ENCODE peak calls at places on chromosomes 3 and 15, in eight cellular contexts. One of them, this sample, is unnamed.

GRCh38 chr3:194395767-194396527 is 3.1 kb downstream of the GP5 start:
- DNase-seq in heart left ventricle: peak; percentile 33
- DNase-seq in OCI-LY7: no peak
- DNase-seq in cardiac muscle cell: peak; percentile 41
- DNase-seq in PC-3: no peak
- DNase-seq in IMR-90: peak; percentile 61
- DNase-seq in hepatocyte: peak; percentile 64
- DNase-seq in pancreas: no peak
- DNase-seq in this sample: peak; percentile 56

GRCh38 chr3:156676467-156677119 is 2.2 kb downstream of the TIPARP start:
- DNase-seq in IMR-90: peak; percentile 50
- DNase-seq in cardiac muscle cell: no peak
- DNase-seq in OCI-LY7: peak; percentile 24
- DNase-seq in hepatocyte: no peak
- DNase-seq in PC-3: peak; percentile 43
- DNase-seq in heart left ventricle: no peak
- DNase-seq in pancreas: no peak
- DNase-seq in this sample: no peak

GRCh38 chr3:148598619-148599018 is 99.1 kb upstream of the AGTR1 start:
- DNase-seq in heart left ventricle: no peak
- DNase-seq in pancreas: no peak
- DNase-seq in OCI-LY7: no peak
- DNase-seq in PC-3: no peak
- DNase-seq in hepatocyte: no peak
- DNase-seq in cardiac muscle cell: no peak
- DNase-seq in IMR-90: peak; percentile 18
- DNase-seq in this sample: no peak

GRCh38 chr3:53493618-53493996 is 804 bp upstream of the CACNA1D start:
- DNase-seq in OCI-LY7: no peak
- DNase-seq in pancreas: no peak
- DNase-seq in hepatocyte: no peak
- DNase-seq in cardiac muscle cell: peak; percentile 27
- DNase-seq in PC-3: no peak
- DNase-seq in IMR-90: no peak
- DNase-seq in heart left ventricle: no peak
- DNase-seq in this sample: no peak

GRCh38 chr3:39327746-39328349 is 1.7 kb upstream of the CCR8 start:
- DNase-seq in cardiac muscle cell: no peak
- DNase-seq in IMR-90: no peak
- DNase-seq in hepatocyte: no peak
- DNase-seq in OCI-LY7: no peak
- DNase-seq in PC-3: no peak
- DNase-seq in pancreas: no peak
- DNase-seq in heart left ventricle: no peak
- DNase-seq in this sample: no peak

GRCh38 chr3:14452676-14453367 is 50.4 kb downstream of the SLC6A6 start:
- DNase-seq in pancreas: peak; percentile 78
- DNase-seq in hepatocyte: peak; percentile 81
- DNase-seq in OCI-LY7: no peak
- DNase-seq in cardiac muscle cell: no peak
- DNase-seq in IMR-90: peak; percentile 98
- DNase-seq in PC-3: peak; percentile 92
- DNase-seq in heart left ventricle: peak; percentile 93
- DNase-seq in this sample: no peak

GRCh38 chr3:195259146-195259563 is 11.8 kb downstream of the XXYLT1 start:
- DNase-seq in hepatocyte: no peak
- DNase-seq in cardiac muscle cell: peak; percentile 40
- DNase-seq in IMR-90: peak; percentile 32
- DNase-seq in heart left ventricle: no peak
- DNase-seq in OCI-LY7: no peak
- DNase-seq in PC-3: peak; percentile 30
- DNase-seq in pancreas: no peak
- DNase-seq in this sample: no peak

GRCh38 chr3:184582998-184583344 is 21.4 kb downstream of the EPHB3 start:
- DNase-seq in pancreas: no peak
- DNase-seq in PC-3: no peak
- DNase-seq in hepatocyte: no peak
- DNase-seq in IMR-90: no peak
- DNase-seq in heart left ventricle: no peak
- DNase-seq in OCI-LY7: no peak
- DNase-seq in cardiac muscle cell: no peak
- DNase-seq in this sample: peak; percentile 59

GRCh38 chr15:31237042-31237324 is 89.7 kb upstream of the KLF13 start:
- DNase-seq in hepatocyte: no peak
- DNase-seq in pancreas: peak; percentile 29
- DNase-seq in IMR-90: no peak
- DNase-seq in heart left ventricle: no peak
- DNase-seq in cardiac muscle cell: no peak
- DNase-seq in OCI-LY7: peak; percentile 51
- DNase-seq in PC-3: no peak
- DNase-seq in this sample: no peak

GRCh38 chr15:31236184-31237041 is 90.2 kb upstream of the KLF13 start:
- DNase-seq in cardiac muscle cell: peak; percentile 18
- DNase-seq in heart left ventricle: peak; percentile 83
- DNase-seq in PC-3: peak; percentile 54
- DNase-seq in pancreas: peak; percentile 64
- DNase-seq in OCI-LY7: peak; percentile 80
- DNase-seq in hepatocyte: peak; percentile 84
- DNase-seq in IMR-90: peak; percentile 94
- DNase-seq in this sample: no peak

GRCh38 chr15:31238369-31238768 is 88.3 kb upstream of the KLF13 start:
- DNase-seq in cardiac muscle cell: no peak
- DNase-seq in OCI-LY7: no peak
- DNase-seq in hepatocyte: no peak
- DNase-seq in PC-3: no peak
- DNase-seq in IMR-90: no peak
- DNase-seq in pancreas: no peak
- DNase-seq in heart left ventricle: no peak
- DNase-seq in this sample: no peak

GRCh38 chr15:31234815-31235214 is 91.8 kb upstream of the KLF13 start:
- DNase-seq in hepatocyte: no peak
- DNase-seq in IMR-90: no peak
- DNase-seq in pancreas: peak; percentile 16
- DNase-seq in PC-3: no peak
- DNase-seq in heart left ventricle: no peak
- DNase-seq in OCI-LY7: no peak
- DNase-seq in cardiac muscle cell: no peak
- DNase-seq in this sample: no peak

DNA sequence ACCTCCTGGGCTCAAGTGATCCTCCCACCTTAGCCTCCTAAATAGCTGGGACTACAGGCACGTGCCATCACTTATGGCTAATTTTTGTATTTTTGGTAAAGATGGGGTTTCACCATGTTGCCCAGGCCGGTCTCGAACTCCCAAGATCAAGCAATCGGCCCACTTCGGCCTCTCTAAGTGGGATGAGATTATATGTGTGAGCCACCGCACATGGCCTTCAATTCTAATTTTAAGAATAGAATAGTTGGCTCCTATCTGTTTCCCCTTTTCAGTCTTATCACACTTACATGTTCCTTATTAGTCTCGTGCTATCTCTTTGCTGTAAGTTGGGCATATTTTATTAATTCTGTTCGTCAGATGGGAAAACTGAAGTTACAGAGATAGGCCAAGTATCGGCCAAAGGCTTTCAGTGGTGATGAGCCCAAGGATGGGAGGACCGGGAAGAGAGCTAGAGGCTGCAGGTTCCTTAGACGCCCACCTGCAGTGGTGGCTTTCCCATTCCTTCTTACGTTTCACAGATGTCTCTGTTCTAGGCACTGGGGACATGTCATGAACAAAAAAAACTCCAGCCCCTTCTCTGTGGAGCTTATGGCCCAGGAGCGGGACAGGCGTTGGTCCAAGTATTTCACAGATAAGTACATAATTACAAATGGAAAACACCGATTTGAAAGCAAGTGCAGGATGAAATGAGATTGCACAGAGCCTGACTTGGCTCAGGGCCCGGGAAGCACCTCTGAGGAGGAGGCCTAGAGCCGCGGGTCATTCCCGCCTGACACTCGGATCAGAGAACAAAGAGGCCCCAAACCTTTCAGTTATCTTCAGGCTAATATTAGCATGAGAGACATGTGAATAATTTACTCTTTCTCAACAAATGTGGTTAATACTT is 91.1 kb upstream of the KLF13 start:
- DNase-seq in PC-3: no peak
- DNase-seq in pancreas: peak; percentile 70
- DNase-seq in IMR-90: no peak
- DNase-seq in heart left ventricle: peak; percentile 78
- DNase-seq in cardiac muscle cell: peak; percentile 84
- DNase-seq in OCI-LY7: peak; percentile 45
- DNase-seq in hepatocyte: peak; percentile 72
- DNase-seq in this sample: no peak
- H3K4me1 ChIP-seq in PC-3: no peaks in the 10 kb centered on the region
- H3K4me1 ChIP-seq in pancreas: no peaks in the 10 kb centered on the region
- H3K4me1 ChIP-seq in IMR-90: peaks cover 12% of the 10 kb centered on the region
- H3K4me1 ChIP-seq in heart left ventricle: peaks cover 32% of the 10 kb centered on the region
- H3K4me1 ChIP-seq in cardiac muscle cell: peaks cover 22% of the 10 kb centered on the region
- H3K4me1 ChIP-seq in OCI-LY7: peaks cover 91% of the 10 kb centered on the region
- H3K4me1 ChIP-seq in hepatocyte: peaks cover 6% of the 10 kb centered on the region
- H3K4me1 ChIP-seq in this sample: peaks cover 6% of the 10 kb centered on the region

GRCh38 chr3:26099692-26100091 is 309.8 kb downstream of the OXSM start:
- DNase-seq in OCI-LY7: no peak
- DNase-seq in heart left ventricle: peak; percentile 30
- DNase-seq in cardiac muscle cell: peak; percentile 28
- DNase-seq in hepatocyte: peak; percentile 5
- DNase-seq in PC-3: no peak
- DNase-seq in IMR-90: no peak
- DNase-seq in pancreas: no peak
- DNase-seq in this sample: no peak
- H3K4me1 ChIP-seq in OCI-LY7: peaks cover 5% of the 10 kb centered on the region
- H3K4me1 ChIP-seq in heart left ventricle: peaks cover 31% of the 10 kb centered on the region
- H3K4me1 ChIP-seq in cardiac muscle cell: peaks cover 17% of the 10 kb centered on the region
- H3K4me1 ChIP-seq in hepatocyte: peaks cover 3% of the 10 kb centered on the region
- H3K4me1 ChIP-seq in PC-3: no peaks in the 10 kb centered on the region
- H3K4me1 ChIP-seq in IMR-90: no peaks in the 10 kb centered on the region
- H3K4me1 ChIP-seq in pancreas: no peaks in the 10 kb centered on the region
- H3K4me1 ChIP-seq in this sample: peaks cover 1% of the 10 kb centered on the region

GRCh38 chr15:63047792-63048114 is 5.2 kb downstream of the TPM1 start:
- DNase-seq in heart left ventricle: no peak
- DNase-seq in PC-3: no peak
- DNase-seq in OCI-LY7: no peak
- DNase-seq in hepatocyte: no peak
- DNase-seq in cardiac muscle cell: no peak
- DNase-seq in pancreas: no peak
- DNase-seq in IMR-90: no peak
- DNase-seq in this sample: no peak

GRCh38 chr15:63045438-63046278 is 3.1 kb downstream of the TPM1 start:
- DNase-seq in pancreas: no peak
- DNase-seq in PC-3: no peak
- DNase-seq in hepatocyte: no peak
- DNase-seq in IMR-90: no peak
- DNase-seq in heart left ventricle: no peak
- DNase-seq in OCI-LY7: no peak
- DNase-seq in cardiac muscle cell: no peak
- DNase-seq in this sample: no peak

GRCh38 chr15:63048986-63049665 is 6.6 kb downstream of the TPM1 start:
- DNase-seq in PC-3: peak; percentile 78
- DNase-seq in cardiac muscle cell: peak; percentile 85
- DNase-seq in OCI-LY7: peak; percentile 41
- DNase-seq in hepatocyte: peak; percentile 70
- DNase-seq in IMR-90: peak; percentile 66
- DNase-seq in heart left ventricle: peak; percentile 63
- DNase-seq in pancreas: peak; percentile 75
- DNase-seq in this sample: peak; percentile 65

GRCh38 chr15:63048115-63048985 is 5.8 kb downstream of the TPM1 start:
- DNase-seq in heart left ventricle: peak; percentile 91
- DNase-seq in pancreas: peak; percentile 95
- DNase-seq in IMR-90: peak; percentile 92
- DNase-seq in hepatocyte: peak; percentile 98
- DNase-seq in cardiac muscle cell: peak; percentile 95
- DNase-seq in OCI-LY7: peak; percentile 88
- DNase-seq in PC-3: peak; percentile 85
- DNase-seq in this sample: peak; percentile 97

DNA sequence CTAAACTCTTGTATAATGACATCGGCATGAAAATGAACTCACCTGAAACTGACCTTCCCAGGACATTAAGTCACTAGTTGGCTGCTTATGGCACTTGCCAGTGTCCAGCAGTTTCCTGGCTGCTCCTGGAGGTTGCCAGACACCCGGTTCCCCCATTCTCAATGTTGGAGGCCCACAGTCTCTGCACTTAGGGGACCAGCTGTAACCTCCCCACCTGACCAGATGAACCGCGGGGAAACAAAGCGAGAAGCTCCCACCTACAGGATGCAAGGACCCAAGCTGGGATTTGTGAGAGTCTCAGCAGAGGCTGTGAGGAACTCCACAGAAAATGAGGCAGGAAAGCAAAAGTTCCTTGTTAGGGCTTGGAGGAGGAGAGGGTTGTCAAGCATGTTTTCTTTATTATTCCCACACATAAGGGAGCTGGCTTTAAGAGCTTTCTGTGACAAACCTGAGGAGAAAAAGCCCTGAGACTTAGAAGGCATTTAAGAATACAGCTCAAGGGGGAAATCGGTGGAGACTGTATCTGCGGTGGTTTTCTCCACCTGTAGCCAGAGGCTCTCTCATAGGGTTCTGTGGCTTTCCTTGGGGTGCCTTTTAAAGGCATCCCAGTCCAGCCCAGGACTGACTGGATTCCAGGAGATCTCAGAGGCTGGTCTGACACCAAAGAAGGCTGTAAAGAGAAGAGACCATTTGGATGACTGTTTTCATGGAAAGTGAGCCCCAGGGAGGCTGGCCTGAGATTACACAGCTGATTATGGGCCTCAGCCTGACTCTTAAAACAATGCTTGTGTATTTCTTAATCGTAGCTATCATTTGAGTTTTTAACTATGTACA is 4.6 kb downstream of the TPM1 start:
- DNase-seq in IMR-90: no peak
- DNase-seq in OCI-LY7: no peak
- DNase-seq in pancreas: no peak
- DNase-seq in heart left ventricle: no peak
- DNase-seq in PC-3: no peak
- DNase-seq in hepatocyte: no peak
- DNase-seq in cardiac muscle cell: peak; percentile 65
- DNase-seq in this sample: peak; percentile 50
- H3K4me1 ChIP-seq in IMR-90: peaks cover 16% of the 10 kb centered on the region
- H3K4me1 ChIP-seq in OCI-LY7: peaks cover 20% of the 10 kb centered on the region
- H3K4me1 ChIP-seq in pancreas: peaks cover 26% of the 10 kb centered on the region
- H3K4me1 ChIP-seq in heart left ventricle: peaks cover 40% of the 10 kb centered on the region
- H3K4me1 ChIP-seq in PC-3: peaks cover 64% of the 10 kb centered on the region
- H3K4me1 ChIP-seq in hepatocyte: peaks cover 38% of the 10 kb centered on the region
- H3K4me1 ChIP-seq in cardiac muscle cell: peaks cover 57% of the 10 kb centered on the region
- H3K4me1 ChIP-seq in this sample: peaks cover 48% of the 10 kb centered on the region

GRCh38 chr15:57667171-57667924 is 39.2 kb upstream of the POLR2M start:
- DNase-seq in cardiac muscle cell: peak; percentile 13
- DNase-seq in PC-3: peak; percentile 65
- DNase-seq in hepatocyte: peak; percentile 68
- DNase-seq in IMR-90: peak; percentile 71
- DNase-seq in heart left ventricle: no peak
- DNase-seq in OCI-LY7: no peak
- DNase-seq in pancreas: no peak
- DNase-seq in this sample: peak; percentile 40

GRCh38 chr15:57676578-57676977 is 29.9 kb upstream of the POLR2M start:
- DNase-seq in cardiac muscle cell: no peak
- DNase-seq in hepatocyte: no peak
- DNase-seq in OCI-LY7: no peak
- DNase-seq in pancreas: no peak
- DNase-seq in IMR-90: no peak
- DNase-seq in heart left ventricle: no peak
- DNase-seq in PC-3: no peak
- DNase-seq in this sample: no peak

GRCh38 chr15:57668074-57668473 is 38.4 kb upstream of the POLR2M start:
- DNase-seq in PC-3: no peak
- DNase-seq in IMR-90: no peak
- DNase-seq in heart left ventricle: no peak
- DNase-seq in OCI-LY7: no peak
- DNase-seq in hepatocyte: no peak
- DNase-seq in cardiac muscle cell: no peak
- DNase-seq in pancreas: no peak
- DNase-seq in this sample: no peak

GRCh38 chr15:57675481-57676181 is 30.9 kb upstream of the POLR2M start:
- DNase-seq in hepatocyte: peak; percentile 36
- DNase-seq in PC-3: peak; percentile 81
- DNase-seq in cardiac muscle cell: no peak
- DNase-seq in IMR-90: no peak
- DNase-seq in OCI-LY7: no peak
- DNase-seq in pancreas: no peak
- DNase-seq in heart left ventricle: no peak
- DNase-seq in this sample: no peak

DNA sequence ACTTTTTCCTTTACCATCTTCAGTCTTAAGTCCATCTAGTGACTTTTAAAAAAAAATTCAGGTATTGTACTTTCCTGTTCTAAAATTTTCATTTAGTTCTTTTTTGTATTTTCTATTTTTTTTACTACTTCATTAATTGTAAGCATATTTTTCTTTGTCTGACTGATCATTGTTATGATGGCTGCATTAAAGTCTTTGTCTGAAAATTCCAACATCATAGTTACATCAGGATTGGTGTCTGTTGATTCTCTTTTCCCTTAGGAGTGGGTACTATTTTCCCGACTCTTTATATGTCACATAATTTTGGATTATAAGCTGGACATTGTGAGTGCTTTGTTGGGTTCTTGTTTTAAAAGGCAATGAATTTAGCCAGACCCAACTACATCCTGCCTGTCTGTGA is 34.9 kb upstream of the POLR2M start:
- DNase-seq in PC-3: no peak
- DNase-seq in OCI-LY7: no peak
- DNase-seq in IMR-90: no peak
- DNase-seq in hepatocyte: no peak
- DNase-seq in pancreas: no peak
- DNase-seq in heart left ventricle: no peak
- DNase-seq in cardiac muscle cell: no peak
- DNase-seq in this sample: no peak
- H3K4me1 ChIP-seq in PC-3: peaks cover 14% of the 10 kb centered on the region
- H3K4me1 ChIP-seq in OCI-LY7: no peaks in the 10 kb centered on the region
- H3K4me1 ChIP-seq in IMR-90: no peaks in the 10 kb centered on the region
- H3K4me1 ChIP-seq in hepatocyte: peaks cover 22% of the 10 kb centered on the region
- H3K4me1 ChIP-seq in pancreas: peaks cover 28% of the 10 kb centered on the region
- H3K4me1 ChIP-seq in heart left ventricle: peaks cover 35% of the 10 kb centered on the region
- H3K4me1 ChIP-seq in cardiac muscle cell: no peaks in the 10 kb centered on the region
- H3K4me1 ChIP-seq in this sample: no peaks in the 10 kb centered on the region

This sample was measured in neural progenitor cell.